ENCODE peak calls at places on chromosomes 6 and 20, in ten cellular contexts. S is heart left ventricle; J is CD8-positive, alpha-beta memory T cell; X is SJSA1; A is effector memory CD4-positive, alpha-beta T cell; I is spleen; D is psoas muscle; H is NT2/D1; T is naive thymus-derived CD4-positive, alpha-beta T cell; O is K562. P is an unnamed sample.
A peak's percentile ranks its signal among the peaks of the same experiment; 100 is the strongest.

GRCh38 chr6:125340946-125341345 is 39.2 kb upstream of the HDDC2 start:
- DNase-seq in S (no peak), J (no peak), X (no peak), A (no peak), I (no peak), D (no peak), H (no peak), T (no peak), O (no peak), P (no peak)

GRCh38 chr20:23066772-23067171 is 17.3 kb upstream of the THBD start:
- DNase-seq in S (no peak), J (no peak), X (no peak), A (no peak), I (no peak), D (no peak), H (no peak), T (no peak), O (no peak), P (no peak)

GRCh38 chr6:24240380-24240779 is 114.4 kb downstream of the NRSN1 start:
- DNase-seq in S (no peak), J (no peak), X (no peak), A (no peak), I (no peak), D (no peak), H (no peak), T (no peak), O (no peak), P (no peak)

GRCh38 chr6:125194980-125195379 is 41.4 kb downstream of the TPD52L1 start:
- DNase-seq in S (no peak), J (no peak), X (no peak), A (no peak), I (no peak), D (no peak), H (no peak), T (no peak), O (no peak), P (no peak)

GRCh38 chr20:51955756-51956155 is 153.4 kb upstream of the SALL4 start:
- DNase-seq in S (no peak), J (no peak), X (peak; percentile 61), A (no peak), I (no peak), D (no peak), H (no peak), T (no peak), O (no peak), P (no peak)

GRCh38 chr20:33309631-33310030 is 26.6 kb downstream of the BPIFB1 start:
- DNase-seq in S (no peak), J (no peak), X (no peak), A (no peak), I (no peak), D (no peak), H (no peak), T (no peak), O (no peak), P (no peak)

GRCh38 chr6:1377526-1378223 is 11.7 kb upstream of the FOXF2 start:
- DNase-seq in S (no peak), J (no peak), X (no peak), A (no peak), I (no peak), D (no peak), H (no peak), T (no peak), O (no peak), P (no peak)

GRCh38 chr6:157966990-157967389 is 14.7 kb upstream of the SYNJ2 start:
- DNase-seq in S (no peak), J (no peak), X (no peak), A (no peak), I (no peak), D (no peak), H (no peak), T (no peak), O (no peak), P (no peak)

GRCh38 chr6:158032354-158032733 is 50.7 kb downstream of the SYNJ2 start:
- DNase-seq in S (no peak), J (no peak), X (no peak), A (no peak), I (no peak), D (no peak), H (no peak), T (no peak), O (no peak), P (no peak)

GRCh38 chr6:73455865-73456629 is 4.0 kb upstream of the CGAS start:
- DNase-seq in S (no peak), J (no peak), X (no peak), A (no peak), I (no peak), D (no peak), H (no peak), T (no peak), O (peak; percentile 9), P (no peak)

DNA sequence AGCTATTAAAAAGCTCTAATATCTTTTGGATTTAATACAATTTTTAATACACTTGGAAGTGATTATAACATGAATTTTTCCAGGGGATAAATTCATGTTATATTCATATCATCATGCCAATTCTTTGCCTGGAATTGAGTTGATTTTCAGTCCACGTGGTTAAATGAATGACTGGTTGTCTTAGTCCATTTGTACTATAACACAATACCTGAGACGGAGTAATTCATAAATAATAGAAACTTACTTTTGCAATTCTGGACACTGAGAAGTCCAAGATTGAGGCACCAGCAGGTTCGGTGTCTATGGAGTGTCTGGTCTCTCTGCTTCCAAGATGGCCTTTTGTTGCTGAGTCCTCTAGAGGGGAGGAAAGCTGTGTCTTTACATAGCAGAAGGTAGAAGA is 66.2 kb upstream of the TRDN start:
- DNase-seq in S (no peak), J (no peak), X (no peak), A (no peak), I (no peak), D (no peak), H (no peak), T (no peak), O (no peak), P (no peak)
- H3K27me3 ChIP-seq in S (no peaks in the 10 kb centered on the region), J (no peaks in the 10 kb centered on the region), X (no peaks in the 10 kb centered on the region), A (no peaks in the 10 kb centered on the region), I (no peaks in the 10 kb centered on the region), D (no peaks in the 10 kb centered on the region), H (no peaks in the 10 kb centered on the region), T (no peaks in the 10 kb centered on the region), O (no peaks in the 10 kb centered on the region), P (no peaks in the 10 kb centered on the region)

GRCh38 chr6:40586369-40586768 is 795 bp downstream of the LRFN2 start:
- DNase-seq in S (no peak), J (no peak), X (no peak), A (no peak), I (no peak), D (no peak), H (no peak), T (no peak), O (no peak), P (no peak)
- H3K4me3 ChIP-seq in S (no peak overlapping the region), J (peak overlapping the region; percentile 19), X (no peak overlapping the region), A (peak overlapping the region; percentile 51), I (peak overlapping the region; percentile 49), D (peak overlapping the region; percentile 62), H (peak overlapping the region; percentile 55), T (peak overlapping the region; percentile 61), O (no peak overlapping the region), P (no peak overlapping the region)

DNA sequence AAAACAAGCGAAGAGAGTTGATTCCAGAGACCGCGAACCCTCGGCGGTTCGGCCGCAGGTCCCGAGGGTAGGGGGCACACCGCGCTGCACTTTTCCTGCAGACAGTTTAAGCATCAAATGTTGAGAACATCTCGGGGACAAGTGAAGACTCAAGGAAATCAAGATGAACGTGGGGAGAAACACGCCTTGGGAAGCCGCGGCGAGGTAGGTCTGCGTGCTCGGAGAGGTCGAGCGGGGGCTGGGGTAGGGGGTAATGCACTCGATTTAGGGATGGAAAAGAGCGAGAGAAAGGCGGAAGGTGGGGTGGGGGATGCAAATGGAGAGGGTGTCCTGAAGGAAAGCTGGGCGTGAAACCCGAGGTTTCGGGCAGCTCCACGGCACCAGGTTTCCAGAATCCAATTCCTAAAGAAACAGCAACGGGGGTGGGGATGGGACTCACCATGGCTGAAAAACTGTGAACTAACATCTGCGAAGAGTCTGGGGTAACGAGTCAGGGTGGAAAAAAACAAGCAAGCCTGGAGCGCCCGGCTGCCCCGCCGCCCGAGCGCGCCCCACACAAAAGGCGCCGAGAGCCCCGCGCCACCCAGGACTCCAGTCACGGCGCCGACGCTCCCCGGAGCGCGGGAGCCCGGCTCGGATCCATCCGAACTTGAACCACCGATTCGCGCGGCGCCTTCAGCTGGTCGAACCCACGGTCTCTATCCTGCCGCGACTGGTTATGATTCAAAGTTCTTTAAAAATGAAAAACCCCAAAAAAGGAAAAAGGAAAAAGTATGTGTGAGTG is 3.6 kb downstream of the TFAP2A start:
- DNase-seq in S (no peak), J (no peak), X (peak; percentile 56), A (no peak), I (peak; percentile 76), D (no peak), H (no peak), T (no peak), O (no peak), P (peak; percentile 30)
- H3K27me3 ChIP-seq in S (peaks cover 51% of the 10 kb centered on the region), J (peaks cover 54% of the 10 kb centered on the region), X (no peaks in the 10 kb centered on the region), A (peaks cover 60% of the 10 kb centered on the region), I (peaks cover 100% of the 10 kb centered on the region), D (peaks cover 6% of the 10 kb centered on the region), H (peaks cover 85% of the 10 kb centered on the region), T (peaks cover 30% of the 10 kb centered on the region), O (peaks cover 32% of the 10 kb centered on the region), P (no peaks in the 10 kb centered on the region)

DNA sequence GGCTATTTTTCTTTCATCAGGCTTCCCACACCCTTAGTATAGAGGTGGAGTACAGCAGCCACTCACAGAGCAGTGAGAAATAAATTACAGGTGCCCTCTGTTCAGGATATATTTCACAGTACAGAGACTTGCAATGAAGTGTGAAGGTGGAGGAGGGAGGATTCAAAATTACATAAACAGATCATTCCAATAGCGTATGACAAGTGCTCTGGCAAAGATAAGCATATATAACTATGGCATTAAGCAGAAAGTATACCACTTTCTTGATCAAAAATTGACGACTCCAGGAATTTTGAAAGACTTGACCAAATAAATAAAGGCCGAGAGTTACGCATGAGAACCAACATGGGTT is 108.7 kb downstream of the GPX5 start:
- DNase-seq in S (no peak), J (no peak), X (no peak), A (no peak), I (no peak), D (no peak), H (no peak), T (no peak), O (no peak), P (no peak)
- H3K4me3 ChIP-seq in S (peak overlapping the region; percentile 33), J (no peak overlapping the region), X (no peak overlapping the region), A (no peak overlapping the region), I (no peak overlapping the region), D (peak overlapping the region; percentile 46), H (peak overlapping the region; percentile 55), T (no peak overlapping the region), O (no peak overlapping the region), P (no peak overlapping the region)

GRCh38 chr20:59322813-59323469 is 22.5 kb downstream of the EDN3 start:
- DNase-seq in S (no peak), J (no peak), X (no peak), A (no peak), I (no peak), D (no peak), H (no peak), T (no peak), O (no peak), P (no peak)
- H3K27me3 ChIP-seq in S (no peaks in the 10 kb centered on the region), J (no peaks in the 10 kb centered on the region), X (peaks cover 29% of the 10 kb centered on the region), A (no peaks in the 10 kb centered on the region), I (peaks cover 9% of the 10 kb centered on the region), D (no peaks in the 10 kb centered on the region), H (peaks cover 7% of the 10 kb centered on the region), T (no peaks in the 10 kb centered on the region), O (peaks cover 54% of the 10 kb centered on the region), P (peaks cover 2% of the 10 kb centered on the region)

GRCh38 chr6:21496275-21496674 is 97.3 kb upstream of the SOX4 start:
- DNase-seq in S (no peak), J (no peak), X (no peak), A (no peak), I (no peak), D (no peak), H (no peak), T (no peak), O (no peak), P (no peak)
- H3K4me3 ChIP-seq in S (no peak overlapping the region), J (no peak overlapping the region), X (no peak overlapping the region), A (no peak overlapping the region), I (no peak overlapping the region), D (no peak overlapping the region), H (no peak overlapping the region), T (no peak overlapping the region), O (no peak overlapping the region), P (no peak overlapping the region)

GRCh38 chr20:63472862-63473390 is 471 bp upstream of the KCNQ2 start:
- DNase-seq in S (no peak), J (no peak), X (no peak), A (no peak), I (no peak), D (no peak), H (no peak), T (no peak), O (no peak), P (no peak)
- H3K27me3 ChIP-seq in S (peaks cover 36% of the 10 kb centered on the region), J (peaks cover 18% of the 10 kb centered on the region), X (peaks cover 92% of the 10 kb centered on the region), A (peaks cover 48% of the 10 kb centered on the region), I (peaks cover 100% of the 10 kb centered on the region), D (no peaks in the 10 kb centered on the region), H (peaks cover 32% of the 10 kb centered on the region), T (peaks cover 3% of the 10 kb centered on the region), O (peaks cover 81% of the 10 kb centered on the region), P (peaks cover 35% of the 10 kb centered on the region)

P was measured in HAP-1.